ENCODE peak calls at places on chromosomes 7 and 10, in four cellular contexts. K is NCI-H1105, U is spleen, W is GDM1. V is an unnamed sample.
A peak's percentile ranks its signal among the peaks of the same experiment; 100 is the strongest.

GRCh38 chr10:120415709-120416330 is 41.2 kb upstream of the PLPP4 start:
- DNase-seq in K (no peak), U (no peak), W (no peak), V (peak; percentile 55)

GRCh38 chr7:112290065-112290464 is 83.6 kb downstream of the ZNF277 start:
- DNase-seq in K (no peak), U (no peak), W (no peak), V (no peak)

GRCh38 chr10:24433705-24434104 is 224.8 kb downstream of the KIAA1217 start:
- DNase-seq in K (no peak), U (no peak), W (no peak), V (no peak)

GRCh38 chr7:40811666-40812065 is 676.9 kb downstream of the SUGCT start:
- DNase-seq in K (no peak), U (no peak), W (no peak), V (no peak)

GRCh38 chr10:125375210-125375609 is 214.8 kb upstream of the CTBP2 start:
- DNase-seq in K (no peak), U (no peak), W (no peak), V (no peak)

GRCh38 chr7:119351320-119351719 is 921.7 kb upstream of the KCND2 start:
- DNase-seq in K (no peak), U (peak; percentile 58), W (no peak), V (no peak)

GRCh38 chr10:131087464-131088215 is 223.9 kb downstream of the TCERG1L start:
- DNase-seq in K (no peak), U (peak; percentile 64), W (no peak), V (no peak)

GRCh38 chr10:123019941-123020703 is 11.3 kb downstream of the ACADSB start:
- DNase-seq in K (no peak), U (no peak), W (no peak), V (no peak)

GRCh38 chr10:62454696-62455451 is 80.7 kb downstream of the ZNF365 start:
- DNase-seq in K (no peak), U (no peak), W (no peak), V (no peak)

V was measured in lung microvascular endothelial cell.